ENCODE peak calls at places on chromosomes 13 and 19, in eight cellular contexts. R, E, D, U, S, B, M and X are unnamed samples.

GRCh38 chr13:21949818-21950429 is 279.1 kb downstream of the FGF9 start:
- DNase-seq in D (no peak), E (no peak), U (no peak), B (no peak), R (no peak), M (no peak), S (no peak), X (no peak)

GRCh38 chr13:26112843-26113242 is 61.0 kb upstream of the SHISA2 start:
- DNase-seq in U (no peak), B (no peak), M (no peak), S (no peak), R (no peak), D (no peak), E (no peak), X (no peak)

GRCh38 chr19:32750441-32751055 is 31.0 kb downstream of the TDRD12 start:
- DNase-seq in E (no peak), M (no peak), R (no peak), S (no peak), B (no peak), D (no peak), U (no peak), X (no peak)

GRCh38 chr19:27660428-27660827 is 1552.5 kb downstream of the UQCRFS1 start:
- DNase-seq in B (no peak), S (no peak), D (no peak), M (no peak), E (no peak), R (no peak), U (no peak), X (peak; percentile 5)

GRCh38 chr19:50490411-50490811 is 13.8 kb upstream of the GARIN5A start:
- DNase-seq in D (no peak), B (no peak), E (no peak), M (no peak), S (no peak), U (no peak), R (no peak), X (no peak)

GRCh38 chr13:97798836-97799235 is 154.6 kb upstream of the IPO5 start:
- DNase-seq in B (no peak), D (peak; percentile 38), R (no peak), M (no peak), S (no peak), U (peak; percentile 4), E (no peak), X (no peak)

GRCh38 chr19:19568802-19569756 is 31.0 kb downstream of the CILP2 start:
- DNase-seq in B (no peak), E (no peak), D (peak; percentile 87), U (peak; percentile 65), R (no peak), S (no peak), M (no peak), X (no peak)

GRCh38 chr13:73656863-73657262 is 477.3 kb downstream of the KLF12 start:
- DNase-seq in D (no peak), R (no peak), B (no peak), M (no peak), S (no peak), U (peak; percentile 62), E (no peak), X (no peak)

GRCh38 chr13:107413005-107413404 is 802.3 kb downstream of the LIG4 start:
- DNase-seq in B (no peak), M (no peak), E (no peak), R (no peak), U (no peak), S (no peak), D (no peak), X (no peak)

GRCh38 chr19:30909216-30909615 is 440.0 kb downstream of the TSHZ3 start:
- DNase-seq in M (no peak), U (no peak), E (no peak), B (no peak), R (no peak), D (no peak), S (no peak), X (no peak)

GRCh38 chr19:32691291-32691951 is at the start of gene NUDT19:
- DNase-seq in M (peak; percentile 88), E (peak; percentile 80), D (peak; percentile 93), U (peak; percentile 86), B (peak; percentile 80), S (peak; percentile 80), R (no peak), X (peak; percentile 89)

GRCh38 chr13:30504081-30504480 is 38.3 kb upstream of the HMGB1 start:
- DNase-seq in E (no peak), B (peak; percentile 2), D (peak; percentile 41), M (no peak), S (no peak), U (no peak), R (no peak), X (no peak)